ENCODE peak calls at places on chromosome 22, in six cellular contexts. One of them, this sample, is unnamed.

GRCh38 chr22:45966892-45967365 is 10.0 kb downstream of the WNT7B start:
- DNase-seq in cardiac septum: no peak
- DNase-seq in left ventricle myocardium inferior: no peak
- DNase-seq in heart left ventricle: no peak
- DNase-seq in A549: no peak
- DNase-seq in neural crest cell: peak
- DNase-seq in this sample: no peak

GRCh38 chr22:46576556-46577351 is 39.3 kb upstream of the CELSR1 start:
- DNase-seq in cardiac septum: no peak
- DNase-seq in left ventricle myocardium inferior: peak
- DNase-seq in heart left ventricle: peak
- DNase-seq in A549: peak
- DNase-seq in neural crest cell: no peak
- DNase-seq in this sample: peak

GRCh38 chr22:38881464-38881871 is 9.5 kb upstream of the CBX6 start:
- DNase-seq in cardiac septum: no peak
- DNase-seq in left ventricle myocardium inferior: no peak
- DNase-seq in heart left ventricle: no peak
- DNase-seq in A549: no peak
- DNase-seq in neural crest cell: no peak
- DNase-seq in this sample: no peak

GRCh38 chr22:30944986-30945385 is 23.6 kb downstream of the MORC2 start:
- DNase-seq in cardiac septum: no peak
- DNase-seq in left ventricle myocardium inferior: no peak
- DNase-seq in heart left ventricle: no peak
- DNase-seq in A549: no peak
- DNase-seq in neural crest cell: no peak
- DNase-seq in this sample: no peak

GRCh38 chr22:31148516-31148915 is 8.2 kb upstream of the PLA2G3 start:
- DNase-seq in cardiac septum: no peak
- DNase-seq in left ventricle myocardium inferior: no peak
- DNase-seq in heart left ventricle: no peak
- DNase-seq in A549: no peak
- DNase-seq in neural crest cell: no peak
- DNase-seq in this sample: no peak

GRCh38 chr22:42275176-42275575 is 4.7 kb upstream of the TCF20 start:
- DNase-seq in cardiac septum: no peak
- DNase-seq in left ventricle myocardium inferior: no peak
- DNase-seq in heart left ventricle: no peak
- DNase-seq in A549: no peak
- DNase-seq in neural crest cell: no peak
- DNase-seq in this sample: no peak

GRCh38 chr22:34620832-34621231 is 445.1 kb upstream of the ISX start:
- DNase-seq in cardiac septum: no peak
- DNase-seq in left ventricle myocardium inferior: no peak
- DNase-seq in heart left ventricle: no peak
- DNase-seq in A549: no peak
- DNase-seq in neural crest cell: no peak
- DNase-seq in this sample: no peak

GRCh38 chr22:38481162-38481870 is 13.4 kb downstream of the KDELR3 start:
- DNase-seq in cardiac septum: no peak
- DNase-seq in left ventricle myocardium inferior: no peak
- DNase-seq in heart left ventricle: no peak
- DNase-seq in A549: no peak
- DNase-seq in neural crest cell: no peak
- DNase-seq in this sample: no peak

GRCh38 chr22:23696326-23696851 is 5.6 kb downstream of the RGL4 start:
- DNase-seq in cardiac septum: peak
- DNase-seq in left ventricle myocardium inferior: no peak
- DNase-seq in heart left ventricle: peak
- DNase-seq in A549: no peak
- DNase-seq in neural crest cell: no peak
- DNase-seq in this sample: peak

GRCh38 chr22:30310881-30311771 is 15.6 kb downstream of the TBC1D10A start:
- DNase-seq in cardiac septum: peak
- DNase-seq in left ventricle myocardium inferior: peak
- DNase-seq in heart left ventricle: peak
- DNase-seq in A549: no peak
- DNase-seq in neural crest cell: no peak
- DNase-seq in this sample: peak

GRCh38 chr22:49075150-49075549 is 752.5 kb downstream of the BRD1 start:
- DNase-seq in cardiac septum: no peak
- DNase-seq in left ventricle myocardium inferior: no peak
- DNase-seq in heart left ventricle: no peak
- DNase-seq in A549: no peak
- DNase-seq in neural crest cell: no peak
- DNase-seq in this sample: no peak

This sample was measured in Right ventricle myocardium inferior.